ENCODE peak calls at places on chromosomes 5 and 9, in six cellular contexts. K is progenitor cell of endocrine pancreas, H is Calu3, L is neural crest cell, E is neural progenitor cell, P is tibial nerve. X is an unnamed sample.

GRCh38 chr9:6414291-6414690 is 1.3 kb downstream of the UHRF2 start:
- DNase-seq in K (no peak), H (no peak), L (no peak), E (peak), P (no peak), X (no peak)

GRCh38 chr5:93107828-93108520 is 473.0 kb downstream of the NR2F1-AS1 start:
- DNase-seq in K (no peak), H (no peak), L (no peak), E (no peak), P (no peak), X (no peak)

GRCh38 chr9:87886210-87887150 is 3.8 kb downstream of the SPATA31E1 start:
- DNase-seq in K (no peak), H (no peak), L (no peak), E (no peak), P (no peak), X (no peak)

GRCh38 chr9:69044226-69045219 is 9.0 kb downstream of the FXN start:
- DNase-seq in K (no peak), H (peak), L (no peak), E (peak), P (no peak), X (no peak)

GRCh38 chr5:134403951-134404350 is 7.7 kb downstream of the CDKN2AIPNL start:
- DNase-seq in K (no peak), H (no peak), L (no peak), E (no peak), P (no peak), X (no peak)

GRCh38 chr5:172910828-172911627 is 48.2 kb upstream of the RPL26L1 start:
- DNase-seq in K (no peak), H (peak), L (no peak), E (peak), P (peak), X (no peak)

GRCh38 chr5:56513141-56513540 is 280.0 kb upstream of the ANKRD55 start:
- DNase-seq in K (no peak), H (no peak), L (no peak), E (no peak), P (no peak), X (no peak)

GRCh38 chr5:38666668-38667498 is 110.4 kb upstream of the LIFR start:
- DNase-seq in K (peak), H (peak), L (no peak), E (peak), P (peak), X (no peak)

DNA sequence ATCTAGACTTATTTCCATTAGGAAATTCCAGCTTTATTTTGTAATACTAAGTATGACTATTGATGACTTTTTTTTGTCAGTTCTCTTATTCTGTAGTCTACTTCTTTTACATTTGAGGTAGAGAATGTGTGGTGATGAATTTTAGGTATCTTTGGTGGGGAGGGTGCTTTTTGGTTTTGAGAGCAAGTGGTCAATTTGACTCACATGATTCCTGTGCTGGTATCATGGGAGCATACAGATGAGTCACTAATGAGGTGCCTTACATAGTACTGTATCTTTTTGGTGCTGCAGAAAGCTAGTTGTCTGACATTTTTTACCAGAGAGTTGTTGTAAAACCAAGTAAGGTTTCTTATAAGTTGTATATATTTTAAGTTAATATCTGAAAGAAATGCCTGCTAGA is 35.3 kb downstream of the ERBIN start:
- DNase-seq in K (no peak), H (no peak), L (no peak), E (no peak), P (no peak), X (no peak)
- TF ChIP-seq CTCF in K (no peak), H (no peak), L (no peak), E (no peak), P (no peak), X (no peak)

GRCh38 chr5:88602584-88602983 is 280.4 kb downstream of the MEF2C start:
- DNase-seq in K (no peak), H (peak), L (no peak), E (peak), P (no peak), X (no peak)
- TF ChIP-seq CTCF in K (no peak), H (peak), L (peak), E (peak), P (no peak), X (peak)

DNA sequence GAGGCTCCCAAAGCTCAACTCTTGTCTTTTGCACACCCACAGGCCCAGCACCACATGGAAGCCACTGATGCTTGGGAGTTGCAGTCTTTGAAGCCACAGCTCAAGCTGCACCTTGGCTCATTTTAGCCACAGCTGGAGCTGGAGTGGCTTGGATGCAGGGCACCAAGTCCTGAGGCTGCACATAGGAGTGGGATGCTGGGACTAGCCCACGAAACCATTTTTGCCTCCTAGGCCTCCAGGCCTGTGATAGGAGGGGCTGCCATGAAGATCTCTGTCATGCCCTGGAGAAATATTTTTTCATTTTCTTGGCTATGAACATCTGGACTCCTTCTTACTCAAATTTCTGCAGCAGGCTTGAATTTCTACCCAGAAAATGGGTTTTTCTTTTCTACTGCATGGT is 438.5 kb upstream of the TNC start:
- DNase-seq in K (no peak), H (no peak), L (no peak), E (no peak), P (no peak), X (no peak)
- TF ChIP-seq CTCF in K (no peak), H (no peak), L (no peak), E (no peak), P (no peak), X (no peak)

DNA sequence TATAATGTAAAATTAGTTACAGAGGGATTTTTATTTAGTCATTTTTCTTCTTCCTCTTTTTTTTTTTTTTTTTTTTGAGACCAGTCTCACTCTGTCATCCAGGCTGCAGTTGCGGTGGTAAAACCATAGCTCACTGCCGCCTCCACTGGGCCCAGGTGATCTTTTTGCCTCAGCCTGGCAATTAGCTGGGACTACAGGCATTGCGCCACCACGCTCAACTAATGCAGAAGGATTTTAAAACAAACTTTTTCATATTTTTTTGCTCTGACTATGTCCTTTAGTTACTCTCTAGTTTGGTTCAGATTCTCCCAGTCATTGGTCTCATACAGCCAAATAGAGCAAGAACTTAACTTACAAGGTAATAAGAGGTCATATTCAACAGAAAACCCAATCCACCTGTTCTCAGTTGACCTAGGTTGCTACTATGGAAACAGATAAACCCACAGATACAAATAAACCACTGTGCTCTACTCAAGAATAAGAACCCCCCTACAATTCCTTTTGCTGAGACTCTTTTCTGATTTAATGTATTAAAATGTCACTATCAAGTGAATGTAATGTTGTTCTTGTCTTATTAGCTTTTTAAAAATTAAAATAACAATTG is 50.1 kb upstream of the TTC39B start:
- DNase-seq in K (no peak), H (peak), L (no peak), E (peak), P (no peak), X (no peak)
- TF ChIP-seq CTCF in K (no peak), H (no peak), L (no peak), E (peak), P (no peak), X (no peak)

DNA sequence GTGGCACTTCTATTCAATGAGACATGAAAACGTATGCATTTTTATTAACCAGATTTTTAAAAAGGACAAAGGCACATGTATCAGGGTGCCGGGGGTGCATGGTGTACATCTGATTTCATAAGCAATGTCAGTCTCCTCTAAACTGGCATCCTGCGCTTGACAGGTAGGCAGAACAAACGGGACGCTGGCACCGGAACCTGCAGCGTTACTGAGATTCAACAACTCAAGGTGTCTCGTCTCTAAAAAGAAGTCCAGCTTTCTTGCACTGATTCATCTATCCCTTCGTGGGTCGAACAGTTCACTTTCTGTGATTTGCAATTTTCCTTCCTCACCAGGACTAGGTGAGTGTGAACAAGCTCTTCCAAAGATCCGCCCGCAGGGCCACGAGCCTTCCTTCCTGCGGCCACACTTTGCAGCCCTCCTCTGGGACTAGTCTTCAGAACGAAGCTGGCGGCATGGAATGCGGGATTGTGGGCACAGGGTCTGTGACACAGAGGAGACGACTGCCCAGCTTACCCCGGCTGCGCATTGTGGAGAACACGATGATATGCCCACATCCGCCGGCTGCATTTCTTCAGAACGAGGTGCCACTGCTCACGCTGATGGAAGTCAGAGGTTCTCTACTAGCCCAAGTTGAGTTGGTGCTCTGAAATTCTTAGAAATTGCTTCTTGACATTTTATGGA is 7.2 kb downstream of the SLC6A3 start:
- DNase-seq in K (no peak), H (no peak), L (no peak), E (no peak), P (no peak), X (no peak)
- TF ChIP-seq CTCF in K (no peak), H (no peak), L (no peak), E (no peak), P (no peak), X (no peak)

GRCh38 chr5:137199966-137200365 is 299.2 kb downstream of the SPOCK1 start:
- DNase-seq in K (no peak), H (no peak), L (no peak), E (no peak), P (no peak), X (no peak)
- TF ChIP-seq CTCF in K (no peak), H (no peak), L (no peak), E (no peak), P (no peak), X (no peak)

DNA sequence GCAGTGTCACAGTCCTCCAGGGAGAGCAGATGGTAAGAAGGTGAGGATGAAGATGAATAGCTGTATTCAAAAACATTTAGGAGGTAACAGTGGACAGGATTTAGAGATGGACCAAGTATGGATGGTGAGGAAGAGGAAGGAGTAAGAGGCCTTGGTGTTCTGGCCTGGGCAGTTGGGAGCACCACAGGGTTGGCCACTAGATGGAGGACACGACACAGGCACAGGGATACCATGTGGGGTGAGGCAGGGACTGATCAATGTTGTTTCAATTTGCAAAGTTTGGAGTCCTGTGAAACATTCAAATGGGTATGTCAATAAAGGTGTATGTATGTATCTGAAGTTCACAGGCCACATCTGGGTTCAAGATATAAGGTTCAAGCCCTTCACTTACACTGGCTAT is 141.1 kb upstream of the RASEF start:
- DNase-seq in K (no peak), H (no peak), L (no peak), E (no peak), P (no peak), X (no peak)
- TF ChIP-seq CTCF in K (peak), H (no peak), L (no peak), E (peak), P (no peak), X (no peak)

GRCh38 chr9:4389003-4389402 is 89.1 kb upstream of the GLIS3 start:
- DNase-seq in K (no peak), H (no peak), L (no peak), E (no peak), P (no peak), X (no peak)

GRCh38 chr9:4382722-4383317 is 83.0 kb upstream of the GLIS3 start:
- DNase-seq in K (no peak), H (peak), L (peak), E (peak), P (no peak), X (no peak)

GRCh38 chr9:4389755-4390154 is 89.9 kb upstream of the GLIS3 start:
- DNase-seq in K (no peak), H (no peak), L (no peak), E (no peak), P (no peak), X (no peak)

GRCh38 chr9:4384750-4385149 is 84.9 kb upstream of the GLIS3 start:
- DNase-seq in K (no peak), H (no peak), L (no peak), E (no peak), P (no peak), X (no peak)

DNA sequence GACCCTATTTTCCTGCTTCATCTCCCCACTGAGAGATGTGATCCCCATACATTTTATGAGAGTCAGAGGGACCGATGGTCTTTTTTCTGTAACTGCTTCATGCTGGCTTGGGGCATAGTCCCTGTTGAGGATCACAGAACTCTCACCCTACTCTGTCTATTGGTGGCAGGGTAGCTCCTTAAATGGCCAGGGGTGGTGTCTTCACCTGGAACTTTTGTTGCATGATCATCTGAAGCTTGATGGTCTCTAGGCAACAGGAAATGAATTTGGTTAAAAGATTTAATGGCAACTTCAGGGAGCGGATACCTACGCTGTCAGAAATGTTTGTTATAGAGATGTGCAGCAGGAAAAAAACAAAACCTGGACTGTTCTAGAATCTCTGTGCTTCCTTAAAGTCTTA is 87.0 kb upstream of the GLIS3 start:
- DNase-seq in K (no peak), H (peak), L (no peak), E (peak), P (no peak), X (no peak)
- TF ChIP-seq CTCF in K (no peak), H (no peak), L (no peak), E (no peak), P (no peak), X (no peak)